ENCODE peak calls at places on chromosomes 13 and 19, in six cellular contexts. Z, O, R, U, H and M are unnamed samples.

GRCh38 chr13:70189981-70190380 is 81.7 kb upstream of the KLHL1 start:
- DNase-seq in Z (no peak), O (no peak), R (no peak), U (no peak), H (no peak), M (no peak)

GRCh38 chr19:50198431-50199253 is 4.8 kb upstream of the MYH14 start:
- DNase-seq in Z (no peak), O (no peak), R (no peak), U (no peak), H (no peak), M (no peak)

GRCh38 chr13:108902557-108903155 is 273.2 kb downstream of the MYO16 start:
- DNase-seq in Z (no peak), O (no peak), R (peak), U (no peak), H (no peak), M (no peak)

GRCh38 chr19:40600086-40600917 is 867 bp upstream of the LTBP4 start:
- DNase-seq in Z (no peak), O (no peak), R (no peak), U (peak), H (no peak), M (no peak)

GRCh38 chr19:39428309-39429112 is 7.2 kb downstream of the RPS16 start:
- DNase-seq in Z (no peak), O (peak), R (no peak), U (peak), H (peak), M (peak)

GRCh38 chr19:7559102-7559501 is 23.6 kb downstream of the PNPLA6 start:
- DNase-seq in Z (no peak), O (no peak), R (no peak), U (no peak), H (no peak), M (no peak)

GRCh38 chr19:17555929-17556813 is 722 bp downstream of the COLGALT1 start:
- DNase-seq in Z (no peak), O (peak), R (peak), U (peak), H (peak), M (peak)

GRCh38 chr13:106187501-106187900 is 348.0 kb downstream of the EFNB2 start:
- DNase-seq in Z (no peak), O (no peak), R (no peak), U (no peak), H (no peak), M (no peak)

GRCh38 chr19:45753548-45753947 is 15.5 kb downstream of the SIX5 start:
- DNase-seq in Z (no peak), O (no peak), R (no peak), U (no peak), H (peak), M (no peak)

GRCh38 chr13:110812869-110813645 is 99.6 kb downstream of the ING1 start:
- DNase-seq in Z (no peak), O (no peak), R (no peak), U (no peak), H (no peak), M (no peak)

GRCh38 chr19:46040125-46040524 is 677 bp downstream of the IGFL4 start:
- DNase-seq in Z (no peak), O (no peak), R (no peak), U (no peak), H (no peak), M (no peak)

GRCh38 chr13:75938811-75939525 is 302.8 kb downstream of the LMO7 start:
- DNase-seq in Z (no peak), O (peak), R (peak), U (no peak), H (no peak), M (no peak)

GRCh38 chr19:4077800-4078683 is 11.3 kb upstream of the ZBTB7A start:
- DNase-seq in Z (no peak), O (no peak), R (peak), U (peak), H (peak), M (no peak)

GRCh38 chr19:18153555-18154134 is 682 bp downstream of the PIK3R2 start:
- DNase-seq in Z (no peak), O (no peak), R (no peak), U (peak), H (peak), M (no peak)

GRCh38 chr13:31200636-31200970 is 828 bp downstream of the B3GLCT start:
- DNase-seq in Z (no peak), O (no peak), R (no peak), U (peak), H (peak), M (peak)

GRCh38 chr13:31208554-31209122 is 8.9 kb downstream of the B3GLCT start:
- DNase-seq in Z (no peak), O (no peak), R (no peak), U (no peak), H (no peak), M (no peak)

GRCh38 chr13:31207630-31208549 is 8.1 kb downstream of the B3GLCT start:
- DNase-seq in Z (no peak), O (peak), R (no peak), U (peak), H (peak), M (peak)

GRCh38 chr13:31201341-31202024 is 1.7 kb downstream of the B3GLCT start:
- DNase-seq in Z (no peak), O (peak), R (peak), U (no peak), H (no peak), M (peak)

DNA sequence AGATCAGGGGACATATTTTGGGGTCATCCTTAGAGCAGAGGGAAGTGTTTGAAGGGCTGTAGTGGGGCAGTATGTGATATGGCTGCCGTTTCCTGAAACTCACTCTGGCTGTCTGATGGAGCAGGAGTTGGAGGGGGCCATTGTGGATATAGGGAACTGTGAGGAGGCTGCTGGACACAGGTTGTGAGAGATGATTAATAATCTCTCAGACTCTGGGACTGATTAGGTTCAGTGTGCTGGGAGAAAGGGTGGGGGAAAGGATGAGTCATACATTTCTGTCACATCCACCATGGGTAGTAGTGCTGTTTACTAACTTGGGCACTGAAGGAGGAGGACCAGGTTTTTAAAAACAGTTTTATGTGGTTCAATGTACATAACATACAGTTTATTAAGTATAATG is 4.8 kb downstream of the B3GLCT start:
- DNase-seq in Z (no peak), O (peak), R (peak), U (no peak), H (no peak), M (peak)
- TF ChIP-seq CTCF in Z (no peak), O (no peak), R (no peak), U (no peak), H (no peak), M (no peak)

DNA sequence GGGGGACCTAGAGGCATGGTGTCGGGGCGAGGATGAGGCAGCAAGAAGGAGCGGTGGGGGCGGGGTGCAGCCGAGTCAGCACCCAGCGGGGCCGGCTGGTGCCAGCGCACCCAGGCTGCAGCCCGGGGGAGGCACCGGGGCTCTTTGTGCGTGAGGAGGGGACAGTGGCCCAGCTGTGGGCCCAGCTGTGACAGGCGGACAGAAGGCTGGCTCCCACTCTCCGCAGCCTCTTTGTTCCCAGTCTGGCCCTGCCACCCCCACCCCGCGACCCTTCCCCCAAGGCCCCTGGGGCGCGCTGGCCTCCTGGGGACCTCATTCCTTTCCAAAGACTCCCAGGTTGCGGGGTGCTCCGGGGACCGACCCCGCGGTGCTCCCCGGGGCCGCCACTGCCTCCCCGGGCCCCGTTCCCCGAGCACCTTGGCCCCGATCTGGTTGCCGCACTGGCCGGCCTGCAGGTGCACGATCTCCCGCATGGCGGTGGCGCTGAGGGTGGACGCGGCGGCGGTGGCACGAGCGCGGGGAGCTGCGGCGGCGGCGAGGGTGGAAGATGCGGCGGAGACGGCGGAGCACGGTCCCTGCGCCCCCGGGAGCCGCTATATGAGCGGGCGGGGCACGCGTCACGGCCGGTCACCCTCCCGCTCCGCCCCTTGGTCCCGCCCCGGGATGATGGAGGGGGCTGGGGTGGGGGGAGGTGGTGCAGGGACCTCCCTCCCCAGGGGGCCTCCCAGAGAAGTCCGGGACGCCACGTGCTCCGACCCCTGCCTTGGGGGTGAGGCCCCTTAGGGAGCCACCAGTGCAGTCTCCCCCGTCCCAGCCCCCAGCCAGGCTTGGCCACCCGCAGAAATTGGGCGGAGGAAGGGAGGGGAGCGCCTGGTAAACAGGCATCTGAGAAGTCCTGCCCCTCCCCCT is at the start of gene TUBB4A:
- DNase-seq in Z (no peak), O (no peak), R (no peak), U (peak), H (peak), M (no peak)
- TF ChIP-seq CTCF in Z (no peak), O (no peak), R (no peak), U (no peak), H (no peak), M (no peak)

GRCh38 chr13:28529836-28530235 is 34.9 kb upstream of the FLT1 start:
- DNase-seq in Z (no peak), O (no peak), R (no peak), U (no peak), H (no peak), M (no peak)

GRCh38 chr13:28528388-28528787 is 33.5 kb upstream of the FLT1 start:
- DNase-seq in Z (no peak), O (no peak), R (no peak), U (no peak), H (no peak), M (no peak)

GRCh38 chr13:28527629-28528028 is 32.7 kb upstream of the FLT1 start:
- DNase-seq in Z (no peak), O (no peak), R (no peak), U (no peak), H (no peak), M (no peak)

GRCh38 chr13:28530729-28531194 is 35.8 kb upstream of the FLT1 start:
- DNase-seq in Z (no peak), O (no peak), R (no peak), U (no peak), H (no peak), M (peak)

DNA sequence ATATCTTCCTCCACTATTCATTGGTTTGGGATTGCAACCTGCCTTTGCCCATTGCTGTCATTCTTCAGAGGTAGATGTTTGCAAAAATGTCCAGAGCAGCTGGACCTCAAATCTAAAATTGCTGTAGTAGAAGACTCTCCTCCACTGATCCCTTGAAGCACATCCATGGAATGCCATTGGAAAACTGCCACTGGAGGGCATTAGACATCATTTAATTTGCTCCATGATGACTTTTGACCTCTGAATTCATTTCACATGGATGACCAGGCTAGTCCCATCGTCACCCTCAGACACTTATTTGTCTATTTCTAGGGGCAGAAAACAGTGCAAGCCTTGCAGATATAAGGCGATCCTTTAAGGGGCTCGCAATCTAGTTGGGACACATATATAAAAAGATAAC is 33.9 kb upstream of the FLT1 start:
- DNase-seq in Z (no peak), O (no peak), R (peak), U (no peak), H (no peak), M (no peak)
- TF ChIP-seq CTCF in Z (no peak), O (no peak), R (no peak), U (no peak), H (no peak), M (peak)

GRCh38 chr19:54100560-54100959 is at the start of gene OSCAR:
- DNase-seq in Z (no peak), O (no peak), R (no peak), U (no peak), H (no peak), M (no peak)

GRCh38 chr19:54095136-54095858 is 5.3 kb downstream of the OSCAR start:
- DNase-seq in Z (no peak), O (no peak), R (no peak), U (peak), H (no peak), M (no peak)

GRCh38 chr19:54094601-54095000 is 6.0 kb downstream of the OSCAR start:
- DNase-seq in Z (no peak), O (no peak), R (no peak), U (no peak), H (no peak), M (no peak)

GRCh38 chr19:54102421-54103169 is at the start of gene NDUFA3:
- DNase-seq in Z (peak), O (peak), R (peak), U (peak), H (peak), M (peak)

GRCh38 chr19:54096642-54097106 is 3.9 kb downstream of the OSCAR start:
- DNase-seq in Z (no peak), O (peak), R (no peak), U (no peak), H (no peak), M (peak)
- TF ChIP-seq CTCF in Z (peak), O (peak), R (no peak), U (no peak), H (no peak), M (peak)

GRCh38 chr13:43433691-43434121 is 353.1 kb downstream of the ENOX1 start:
- DNase-seq in Z (no peak), O (no peak), R (peak), U (no peak), H (no peak), M (peak)
- TF ChIP-seq CTCF in Z (no peak), O (no peak), R (no peak), U (no peak), H (no peak), M (no peak)

DNA sequence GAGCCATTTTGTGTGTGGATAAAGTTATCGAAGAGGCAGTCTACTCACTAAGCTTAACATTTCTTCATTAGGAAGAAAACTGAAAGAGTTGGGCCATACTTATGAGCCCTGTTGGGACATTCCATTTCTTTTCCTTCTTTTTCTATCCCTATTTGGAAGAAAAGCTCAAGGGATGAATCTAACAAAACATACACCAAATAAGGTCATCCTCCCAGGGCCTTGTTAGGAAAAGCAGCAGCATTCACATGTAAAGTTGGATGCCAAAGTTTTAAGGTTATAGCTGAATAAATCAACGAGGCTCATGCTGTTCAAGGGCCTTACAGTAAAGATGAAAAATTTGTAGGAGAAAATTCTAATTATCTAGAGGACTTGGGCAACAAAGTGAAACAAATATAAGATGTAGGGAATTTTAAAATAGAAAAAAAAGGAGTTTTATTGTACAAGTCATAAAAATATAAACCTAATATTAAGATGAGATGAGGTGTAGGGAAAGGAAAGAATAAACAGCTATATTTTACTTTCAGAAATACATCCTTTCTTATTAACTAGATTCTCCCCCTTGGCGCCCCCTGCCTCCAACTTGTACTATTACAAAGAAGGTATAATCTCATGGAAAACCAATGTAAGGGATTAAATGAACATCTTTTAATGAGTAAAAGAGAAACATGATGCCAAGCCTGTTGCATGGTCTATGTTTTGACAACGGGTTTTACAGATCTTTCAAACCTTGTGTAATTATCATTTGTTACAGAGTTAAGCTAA is 160.4 kb downstream of the PCDH20 start:
- DNase-seq in Z (no peak), O (no peak), R (peak), U (no peak), H (peak), M (no peak)
- TF ChIP-seq CTCF in Z (no peak), O (peak), R (peak), U (no peak), H (peak), M (no peak)

DNA sequence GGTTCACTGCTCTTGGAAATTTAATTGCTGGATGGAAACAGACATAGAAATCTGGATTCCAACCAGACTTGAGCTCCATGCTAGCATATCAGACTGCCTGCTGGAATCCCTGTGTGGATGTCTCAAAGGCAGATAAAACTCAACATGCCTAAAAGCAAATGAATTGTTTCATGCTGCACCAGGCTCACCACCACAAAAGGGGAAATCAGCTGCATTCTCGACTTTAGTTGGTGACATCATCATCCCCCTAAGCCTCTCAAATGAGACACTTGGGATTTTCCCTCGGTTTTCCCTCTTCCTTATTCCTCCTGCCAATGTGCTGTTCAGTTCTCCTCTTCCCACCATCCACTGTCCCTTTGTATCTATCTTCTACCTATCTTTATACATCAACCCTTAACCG is 134.3 kb downstream of the ZDHHC20 start:
- DNase-seq in Z (no peak), O (no peak), R (no peak), U (no peak), H (no peak), M (no peak)
- TF ChIP-seq CTCF in Z (no peak), O (no peak), R (no peak), U (no peak), H (no peak), M (no peak)

DNA sequence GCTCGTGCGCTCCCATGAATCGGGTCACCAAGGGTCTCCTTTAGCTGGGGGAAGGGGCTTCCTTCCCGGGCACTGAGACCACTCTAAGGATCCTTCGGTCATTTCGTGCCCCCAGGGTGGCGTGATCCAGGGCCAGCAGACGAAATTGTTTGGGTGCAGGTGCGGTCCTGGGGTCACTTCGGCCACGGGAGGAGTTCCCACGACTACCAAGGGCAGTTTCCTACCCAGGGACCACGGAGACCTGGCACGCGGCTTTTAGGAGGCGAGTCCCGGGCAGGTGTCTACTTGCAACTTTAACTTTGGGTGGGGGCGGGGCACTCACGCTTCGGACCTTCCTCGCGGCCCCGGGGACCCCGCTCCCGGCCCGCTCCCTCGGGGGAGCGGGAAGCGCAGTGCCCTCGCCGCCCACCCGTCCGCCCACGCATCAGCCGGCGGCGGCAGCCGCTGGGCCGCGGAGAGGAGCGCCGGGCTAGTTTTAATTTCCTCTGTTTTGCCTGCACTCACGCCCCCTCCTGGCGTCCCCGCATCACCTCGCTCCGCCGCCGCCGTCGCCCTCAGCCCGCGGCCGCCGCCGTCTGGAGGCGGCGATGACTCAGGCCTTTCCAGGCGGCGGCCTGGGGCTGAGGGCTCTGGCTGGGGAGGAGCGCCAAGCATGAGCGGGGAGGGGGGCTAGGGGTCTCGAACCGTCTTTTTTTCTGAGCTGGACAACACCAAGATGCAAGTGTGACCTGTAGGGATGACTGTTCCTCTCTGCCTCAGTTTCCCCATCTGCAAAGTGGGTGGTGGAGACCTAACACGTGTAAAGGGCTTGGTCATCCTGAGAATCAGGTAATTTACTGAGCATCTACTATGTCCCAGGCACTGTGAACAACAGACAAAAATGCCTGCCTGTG is 21.8 kb downstream of the OLFM2 start:
- DNase-seq in Z (peak), O (peak), R (peak), U (peak), H (peak), M (peak)
- TF ChIP-seq CTCF in Z (peak), O (peak), R (peak), U (peak), H (peak), M (peak)